ENCODE peak calls at places on chromosomes 3 and 15, in eight cellular contexts. One of them, this sample, is unnamed.

GRCh38 chr3:45029661-45030060 is 3.6 kb downstream of the CLEC3B start:
- DNase-seq in MG63: peak; percentile 19
- DNase-seq in T-helper 2 cell: no peak
- DNase-seq in fibroblast of mammary gland: peak; percentile 63
- DNase-seq in NCI-H1105 treated with DMSO at 0.1 percent for 48 hours: no peak
- DNase-seq in GM12891: no peak
- DNase-seq in substantia nigra: no peak
- DNase-seq in NCI-H1417: no peak
- DNase-seq in this sample: peak; percentile 60

GRCh38 chr15:78302579-78302978 is 3.2 kb upstream of the SKIC8 start:
- DNase-seq in NCI-H1105 treated with DMSO at 0.1 percent for 48 hours: no peak
- DNase-seq in GM12891: no peak
- DNase-seq in fibroblast of mammary gland: peak; percentile 91
- DNase-seq in substantia nigra: no peak
- DNase-seq in NCI-H1417: no peak
- DNase-seq in MG63: peak; percentile 61
- DNase-seq in T-helper 2 cell: peak; percentile 42
- DNase-seq in this sample: peak; percentile 92

GRCh38 chr15:50377867-50378751 is 23.1 kb upstream of the GABPB1 start:
- DNase-seq in substantia nigra: no peak
- DNase-seq in T-helper 2 cell: peak; percentile 82
- DNase-seq in MG63: no peak
- DNase-seq in GM12891: peak; percentile 44
- DNase-seq in NCI-H1417: no peak
- DNase-seq in NCI-H1105 treated with DMSO at 0.1 percent for 48 hours: no peak
- DNase-seq in fibroblast of mammary gland: no peak
- DNase-seq in this sample: no peak

GRCh38 chr3:102668247-102668646 is 233.4 kb downstream of the ZPLD1 start:
- DNase-seq in GM12891: no peak
- DNase-seq in MG63: no peak
- DNase-seq in fibroblast of mammary gland: no peak
- DNase-seq in NCI-H1105 treated with DMSO at 0.1 percent for 48 hours: no peak
- DNase-seq in NCI-H1417: no peak
- DNase-seq in substantia nigra: no peak
- DNase-seq in T-helper 2 cell: no peak
- DNase-seq in this sample: no peak

GRCh38 chr15:76667943-76668715 is 237.0 kb downstream of the SCAPER start:
- DNase-seq in NCI-H1417: no peak
- DNase-seq in substantia nigra: no peak
- DNase-seq in T-helper 2 cell: no peak
- DNase-seq in GM12891: no peak
- DNase-seq in MG63: no peak
- DNase-seq in fibroblast of mammary gland: no peak
- DNase-seq in NCI-H1105 treated with DMSO at 0.1 percent for 48 hours: no peak
- DNase-seq in this sample: peak; percentile 8

GRCh38 chr3:169660709-169661566 is 2.6 kb downstream of the MECOM start:
- DNase-seq in fibroblast of mammary gland: no peak
- DNase-seq in NCI-H1105 treated with DMSO at 0.1 percent for 48 hours: no peak
- DNase-seq in NCI-H1417: no peak
- DNase-seq in MG63: no peak
- DNase-seq in GM12891: no peak
- DNase-seq in substantia nigra: no peak
- DNase-seq in T-helper 2 cell: peak; percentile 34
- DNase-seq in this sample: peak; percentile 42

GRCh38 chr3:78281381-78281780 is 1241.5 kb downstream of the ROBO2 start:
- DNase-seq in T-helper 2 cell: no peak
- DNase-seq in NCI-H1417: no peak
- DNase-seq in NCI-H1105 treated with DMSO at 0.1 percent for 48 hours: no peak
- DNase-seq in substantia nigra: no peak
- DNase-seq in GM12891: no peak
- DNase-seq in fibroblast of mammary gland: no peak
- DNase-seq in MG63: no peak
- DNase-seq in this sample: no peak

GRCh38 chr3:152447509-152447908 is 178.8 kb downstream of the MBNL1 start:
- DNase-seq in MG63: no peak
- DNase-seq in NCI-H1417: no peak
- DNase-seq in GM12891: no peak
- DNase-seq in T-helper 2 cell: no peak
- DNase-seq in fibroblast of mammary gland: no peak
- DNase-seq in NCI-H1105 treated with DMSO at 0.1 percent for 48 hours: no peak
- DNase-seq in substantia nigra: no peak
- DNase-seq in this sample: no peak

GRCh38 chr3:41682996-41683395 is 278.9 kb downstream of the ULK4 start:
- DNase-seq in substantia nigra: no peak
- DNase-seq in fibroblast of mammary gland: peak; percentile 48
- DNase-seq in MG63: peak; percentile 50
- DNase-seq in NCI-H1417: no peak
- DNase-seq in T-helper 2 cell: no peak
- DNase-seq in NCI-H1105 treated with DMSO at 0.1 percent for 48 hours: no peak
- DNase-seq in GM12891: no peak
- DNase-seq in this sample: peak; percentile 67

GRCh38 chr15:74525946-74526345 is 15.1 kb upstream of the ARID3B start:
- DNase-seq in NCI-H1417: peak; percentile 36
- DNase-seq in MG63: peak; percentile 39
- DNase-seq in T-helper 2 cell: no peak
- DNase-seq in substantia nigra: no peak
- DNase-seq in fibroblast of mammary gland: peak; percentile 88
- DNase-seq in GM12891: no peak
- DNase-seq in NCI-H1105 treated with DMSO at 0.1 percent for 48 hours: no peak
- DNase-seq in this sample: peak; percentile 98

GRCh38 chr3:44184319-44184953 is 57.2 kb upstream of the TOPAZ1 start:
- DNase-seq in T-helper 2 cell: no peak
- DNase-seq in MG63: no peak
- DNase-seq in NCI-H1417: peak; percentile 80
- DNase-seq in fibroblast of mammary gland: no peak
- DNase-seq in substantia nigra: peak; percentile 54
- DNase-seq in GM12891: no peak
- DNase-seq in NCI-H1105 treated with DMSO at 0.1 percent for 48 hours: peak; percentile 56
- DNase-seq in this sample: no peak

GRCh38 chr3:58051196-58051595 is 43.0 kb downstream of the FLNB start:
- DNase-seq in substantia nigra: no peak
- DNase-seq in GM12891: no peak
- DNase-seq in T-helper 2 cell: no peak
- DNase-seq in NCI-H1105 treated with DMSO at 0.1 percent for 48 hours: no peak
- DNase-seq in NCI-H1417: no peak
- DNase-seq in MG63: no peak
- DNase-seq in fibroblast of mammary gland: peak; percentile 90
- DNase-seq in this sample: peak; percentile 93

GRCh38 chr3:35473956-35474355 is 165.4 kb upstream of the ARPP21 start:
- DNase-seq in T-helper 2 cell: no peak
- DNase-seq in fibroblast of mammary gland: no peak
- DNase-seq in substantia nigra: no peak
- DNase-seq in MG63: no peak
- DNase-seq in NCI-H1105 treated with DMSO at 0.1 percent for 48 hours: no peak
- DNase-seq in GM12891: no peak
- DNase-seq in NCI-H1417: no peak
- DNase-seq in this sample: no peak

GRCh38 chr15:90839187-90840071 is 29.0 kb upstream of the FURIN start:
- DNase-seq in NCI-H1105 treated with DMSO at 0.1 percent for 48 hours: no peak
- DNase-seq in GM12891: peak; percentile 62
- DNase-seq in substantia nigra: no peak
- DNase-seq in NCI-H1417: peak; percentile 38
- DNase-seq in fibroblast of mammary gland: no peak
- DNase-seq in T-helper 2 cell: no peak
- DNase-seq in MG63: peak; percentile 79
- DNase-seq in this sample: no peak

GRCh38 chr3:20380310-20380709 is 194.3 kb upstream of the SGO1 start:
- DNase-seq in GM12891: no peak
- DNase-seq in NCI-H1417: no peak
- DNase-seq in NCI-H1105 treated with DMSO at 0.1 percent for 48 hours: no peak
- DNase-seq in T-helper 2 cell: no peak
- DNase-seq in substantia nigra: no peak
- DNase-seq in fibroblast of mammary gland: no peak
- DNase-seq in MG63: no peak
- DNase-seq in this sample: no peak

GRCh38 chr15:39908186-39908585 is 11.9 kb downstream of the GPR176 start:
- DNase-seq in NCI-H1105 treated with DMSO at 0.1 percent for 48 hours: no peak
- DNase-seq in T-helper 2 cell: peak; percentile 13
- DNase-seq in NCI-H1417: no peak
- DNase-seq in GM12891: no peak
- DNase-seq in MG63: peak; percentile 80
- DNase-seq in fibroblast of mammary gland: peak; percentile 97
- DNase-seq in substantia nigra: no peak
- DNase-seq in this sample: peak; percentile 90

GRCh38 chr15:68700395-68701123 is 120.1 kb downstream of the ANP32A start:
- DNase-seq in NCI-H1105 treated with DMSO at 0.1 percent for 48 hours: peak; percentile 21
- DNase-seq in GM12891: no peak
- DNase-seq in NCI-H1417: peak; percentile 92
- DNase-seq in fibroblast of mammary gland: peak; percentile 22
- DNase-seq in substantia nigra: peak; percentile 75
- DNase-seq in T-helper 2 cell: no peak
- DNase-seq in MG63: peak; percentile 72
- DNase-seq in this sample: no peak

GRCh38 chr15:61327019-61327631 is 98.0 kb upstream of the RORA start:
- DNase-seq in MG63: no peak
- DNase-seq in substantia nigra: no peak
- DNase-seq in NCI-H1105 treated with DMSO at 0.1 percent for 48 hours: peak; percentile 88
- DNase-seq in T-helper 2 cell: peak; percentile 3
- DNase-seq in GM12891: peak; percentile 5
- DNase-seq in NCI-H1417: peak; percentile 73
- DNase-seq in fibroblast of mammary gland: peak; percentile 25
- DNase-seq in this sample: peak; percentile 0

GRCh38 chr3:113910966-113911365 is 36.8 kb upstream of the ZDHHC23 start:
- DNase-seq in NCI-H1417: no peak
- DNase-seq in GM12891: no peak
- DNase-seq in fibroblast of mammary gland: peak; percentile 14
- DNase-seq in NCI-H1105 treated with DMSO at 0.1 percent for 48 hours: no peak
- DNase-seq in substantia nigra: no peak
- DNase-seq in MG63: no peak
- DNase-seq in T-helper 2 cell: no peak
- DNase-seq in this sample: no peak

GRCh38 chr15:70795311-70795665 is 31.9 kb upstream of the UACA start:
- DNase-seq in fibroblast of mammary gland: peak; percentile 96
- DNase-seq in NCI-H1417: no peak
- DNase-seq in MG63: peak; percentile 80
- DNase-seq in substantia nigra: no peak
- DNase-seq in T-helper 2 cell: no peak
- DNase-seq in NCI-H1105 treated with DMSO at 0.1 percent for 48 hours: no peak
- DNase-seq in GM12891: no peak
- DNase-seq in this sample: peak; percentile 98

GRCh38 chr3:57015350-57015729 is 45.1 kb upstream of the SPATA12 start:
- DNase-seq in NCI-H1417: peak; percentile 14
- DNase-seq in fibroblast of mammary gland: no peak
- DNase-seq in substantia nigra: no peak
- DNase-seq in NCI-H1105 treated with DMSO at 0.1 percent for 48 hours: no peak
- DNase-seq in T-helper 2 cell: no peak
- DNase-seq in GM12891: no peak
- DNase-seq in MG63: no peak
- DNase-seq in this sample: no peak

GRCh38 chr3:127064391-127065137 is 81.6 kb downstream of the PLXNA1 start:
- DNase-seq in GM12891: no peak
- DNase-seq in MG63: no peak
- DNase-seq in substantia nigra: no peak
- DNase-seq in NCI-H1105 treated with DMSO at 0.1 percent for 48 hours: no peak
- DNase-seq in NCI-H1417: no peak
- DNase-seq in fibroblast of mammary gland: peak; percentile 84
- DNase-seq in T-helper 2 cell: no peak
- DNase-seq in this sample: peak; percentile 69

GRCh38 chr15:73677146-73677607 is 7.0 kb upstream of the CD276 start:
- DNase-seq in NCI-H1417: peak; percentile 82
- DNase-seq in NCI-H1105 treated with DMSO at 0.1 percent for 48 hours: peak; percentile 40
- DNase-seq in substantia nigra: no peak
- DNase-seq in MG63: peak; percentile 42
- DNase-seq in GM12891: no peak
- DNase-seq in fibroblast of mammary gland: peak; percentile 74
- DNase-seq in T-helper 2 cell: peak; percentile 41
- DNase-seq in this sample: peak; percentile 73

GRCh38 chr3:48344867-48345507 is 11.5 kb upstream of the SPINK8 start:
- DNase-seq in NCI-H1105 treated with DMSO at 0.1 percent for 48 hours: no peak
- DNase-seq in NCI-H1417: no peak
- DNase-seq in GM12891: no peak
- DNase-seq in substantia nigra: no peak
- DNase-seq in fibroblast of mammary gland: no peak
- DNase-seq in MG63: no peak
- DNase-seq in T-helper 2 cell: no peak
- DNase-seq in this sample: no peak

GRCh38 chr3:46482632-46483311 is 15.0 kb upstream of the RTP3 start:
- DNase-seq in T-helper 2 cell: no peak
- DNase-seq in GM12891: no peak
- DNase-seq in NCI-H1105 treated with DMSO at 0.1 percent for 48 hours: no peak
- DNase-seq in MG63: peak; percentile 76
- DNase-seq in fibroblast of mammary gland: peak; percentile 38
- DNase-seq in NCI-H1417: no peak
- DNase-seq in substantia nigra: no peak
- DNase-seq in this sample: peak; percentile 83

GRCh38 chr15:59222906-59223579 is 16.4 kb downstream of the LDHAL6B start:
- DNase-seq in GM12891: no peak
- DNase-seq in T-helper 2 cell: no peak
- DNase-seq in NCI-H1417: no peak
- DNase-seq in MG63: no peak
- DNase-seq in fibroblast of mammary gland: no peak
- DNase-seq in substantia nigra: no peak
- DNase-seq in NCI-H1105 treated with DMSO at 0.1 percent for 48 hours: peak; percentile 42
- DNase-seq in this sample: no peak

GRCh38 chr15:69556344-69556743 is 103.7 kb downstream of the RPLP1 start:
- DNase-seq in substantia nigra: no peak
- DNase-seq in MG63: no peak
- DNase-seq in T-helper 2 cell: no peak
- DNase-seq in NCI-H1105 treated with DMSO at 0.1 percent for 48 hours: no peak
- DNase-seq in GM12891: no peak
- DNase-seq in fibroblast of mammary gland: no peak
- DNase-seq in NCI-H1417: no peak
- DNase-seq in this sample: no peak

GRCh38 chr15:70480196-70480856 is 283.0 kb downstream of the UACA start:
- DNase-seq in substantia nigra: no peak
- DNase-seq in NCI-H1105 treated with DMSO at 0.1 percent for 48 hours: no peak
- DNase-seq in T-helper 2 cell: peak; percentile 83
- DNase-seq in MG63: no peak
- DNase-seq in GM12891: peak; percentile 60
- DNase-seq in NCI-H1417: no peak
- DNase-seq in fibroblast of mammary gland: no peak
- DNase-seq in this sample: peak; percentile 26

GRCh38 chr15:78200276-78200930 is 34.0 kb downstream of the ACSBG1 start:
- DNase-seq in GM12891: no peak
- DNase-seq in NCI-H1105 treated with DMSO at 0.1 percent for 48 hours: no peak
- DNase-seq in NCI-H1417: no peak
- DNase-seq in MG63: no peak
- DNase-seq in T-helper 2 cell: no peak
- DNase-seq in fibroblast of mammary gland: no peak
- DNase-seq in substantia nigra: no peak
- DNase-seq in this sample: no peak

GRCh38 chr3:175493296-175493695 is 634.2 kb downstream of the NAALADL2 start:
- DNase-seq in MG63: no peak
- DNase-seq in fibroblast of mammary gland: no peak
- DNase-seq in NCI-H1417: no peak
- DNase-seq in NCI-H1105 treated with DMSO at 0.1 percent for 48 hours: no peak
- DNase-seq in T-helper 2 cell: no peak
- DNase-seq in substantia nigra: no peak
- DNase-seq in GM12891: no peak
- DNase-seq in this sample: no peak

GRCh38 chr3:148208975-148209374 is 488.7 kb upstream of the AGTR1 start:
- DNase-seq in fibroblast of mammary gland: no peak
- DNase-seq in T-helper 2 cell: no peak
- DNase-seq in NCI-H1417: peak; percentile 14
- DNase-seq in NCI-H1105 treated with DMSO at 0.1 percent for 48 hours: no peak
- DNase-seq in MG63: no peak
- DNase-seq in substantia nigra: no peak
- DNase-seq in GM12891: no peak
- DNase-seq in this sample: no peak

GRCh38 chr3:104879919-104880318 is 486.8 kb upstream of the ALCAM start:
- DNase-seq in T-helper 2 cell: no peak
- DNase-seq in fibroblast of mammary gland: peak; percentile 38
- DNase-seq in GM12891: no peak
- DNase-seq in MG63: peak; percentile 8
- DNase-seq in NCI-H1417: no peak
- DNase-seq in NCI-H1105 treated with DMSO at 0.1 percent for 48 hours: no peak
- DNase-seq in substantia nigra: no peak
- DNase-seq in this sample: no peak

GRCh38 chr3:143421556-143421955 is 302.0 kb downstream of the CHST2 start:
- DNase-seq in fibroblast of mammary gland: no peak
- DNase-seq in GM12891: no peak
- DNase-seq in MG63: no peak
- DNase-seq in substantia nigra: no peak
- DNase-seq in T-helper 2 cell: no peak
- DNase-seq in NCI-H1417: no peak
- DNase-seq in NCI-H1105 treated with DMSO at 0.1 percent for 48 hours: no peak
- DNase-seq in this sample: no peak

GRCh38 chr3:101890716-101891115 is 41.4 kb downstream of the NFKBIZ start:
- DNase-seq in NCI-H1105 treated with DMSO at 0.1 percent for 48 hours: no peak
- DNase-seq in fibroblast of mammary gland: peak; percentile 72
- DNase-seq in NCI-H1417: no peak
- DNase-seq in T-helper 2 cell: no peak
- DNase-seq in GM12891: no peak
- DNase-seq in substantia nigra: no peak
- DNase-seq in MG63: peak; percentile 61
- DNase-seq in this sample: peak; percentile 78